ENCODE peak calls at places on chromosomes 1 and 21, in five cellular contexts. Q, E, T, I and V are unnamed samples.

GRCh38 chr1:15983275-15983674 is 7.4 kb upstream of the ZBTB17 start:
- DNase-seq in T (no peak), Q (no peak), I (no peak), E (no peak), V (no peak)

GRCh38 chr1:235035928-235036327 is 92.7 kb downstream of the TOMM20 start:
- DNase-seq in T (no peak), E (no peak), I (no peak), Q (no peak), V (no peak)

GRCh38 chr1:181251001-181251712 is 162.7 kb downstream of the IER5 start:
- DNase-seq in I (no peak), E (no peak), T (peak), Q (no peak), V (no peak)

GRCh38 chr1:221887091-221887746 is 145.3 kb upstream of the DUSP10 start:
- DNase-seq in E (peak), T (peak), Q (no peak), I (peak), V (no peak)

GRCh38 chr1:18021242-18021641 is 86.4 kb upstream of the IGSF21 start:
- DNase-seq in T (no peak), Q (no peak), E (no peak), I (no peak), V (no peak)

GRCh38 chr1:85888961-85889360 is 180.7 kb upstream of the ZNHIT6 start:
- DNase-seq in Q (no peak), I (no peak), E (no peak), T (no peak), V (no peak)

GRCh38 chr1:31013187-31013864 is 52.2 kb downstream of the PUM1 start:
- DNase-seq in I (no peak), E (no peak), T (no peak), Q (no peak), V (no peak)

GRCh38 chr1:226047495-226047894 is 15.0 kb upstream of the H3-3A start:
- DNase-seq in E (no peak), I (no peak), Q (no peak), T (no peak), V (no peak)

GRCh38 chr1:151715726-151716404 is 738 bp downstream of the CELF3 start:
- DNase-seq in E (peak), I (no peak), T (no peak), Q (no peak), V (no peak)

GRCh38 chr1:233614173-233614742 is 352 bp downstream of the KCNK1 start:
- DNase-seq in T (no peak), I (no peak), E (no peak), Q (peak), V (no peak)

DNA sequence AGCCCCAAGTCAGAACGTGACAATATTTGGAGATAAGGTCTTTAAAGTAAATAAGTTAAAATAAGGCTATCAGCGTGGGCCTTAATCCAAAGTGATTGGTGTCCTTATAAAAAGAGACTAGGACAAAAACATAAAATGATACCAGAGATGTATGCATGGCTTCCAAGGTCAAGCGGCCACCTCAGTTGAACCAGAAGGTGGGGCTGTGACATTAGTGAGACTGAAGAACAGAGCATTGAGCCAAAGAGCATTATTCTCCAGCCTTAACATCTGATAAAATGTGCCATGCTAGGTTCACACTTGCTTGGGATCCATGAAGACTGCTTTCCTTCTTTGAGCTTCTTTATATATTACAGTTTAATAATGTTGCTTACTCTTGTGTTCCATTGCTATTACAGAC is 554.6 kb downstream of the PLA2G4A start:
- DNase-seq in T (no peak), E (peak), Q (no peak), I (no peak), V (no peak)
- TF ChIP-seq CTCF in T (no peak), E (peak), Q (peak), I (peak), V (no peak)

GRCh38 chr21:44838951-44839350 is 21.1 kb upstream of the SUMO3 start:
- DNase-seq in Q (no peak), T (no peak), E (no peak), I (no peak), V (no peak)
- TF ChIP-seq CTCF in Q (no peak), T (no peak), E (no peak), I (no peak), V (no peak)

DNA sequence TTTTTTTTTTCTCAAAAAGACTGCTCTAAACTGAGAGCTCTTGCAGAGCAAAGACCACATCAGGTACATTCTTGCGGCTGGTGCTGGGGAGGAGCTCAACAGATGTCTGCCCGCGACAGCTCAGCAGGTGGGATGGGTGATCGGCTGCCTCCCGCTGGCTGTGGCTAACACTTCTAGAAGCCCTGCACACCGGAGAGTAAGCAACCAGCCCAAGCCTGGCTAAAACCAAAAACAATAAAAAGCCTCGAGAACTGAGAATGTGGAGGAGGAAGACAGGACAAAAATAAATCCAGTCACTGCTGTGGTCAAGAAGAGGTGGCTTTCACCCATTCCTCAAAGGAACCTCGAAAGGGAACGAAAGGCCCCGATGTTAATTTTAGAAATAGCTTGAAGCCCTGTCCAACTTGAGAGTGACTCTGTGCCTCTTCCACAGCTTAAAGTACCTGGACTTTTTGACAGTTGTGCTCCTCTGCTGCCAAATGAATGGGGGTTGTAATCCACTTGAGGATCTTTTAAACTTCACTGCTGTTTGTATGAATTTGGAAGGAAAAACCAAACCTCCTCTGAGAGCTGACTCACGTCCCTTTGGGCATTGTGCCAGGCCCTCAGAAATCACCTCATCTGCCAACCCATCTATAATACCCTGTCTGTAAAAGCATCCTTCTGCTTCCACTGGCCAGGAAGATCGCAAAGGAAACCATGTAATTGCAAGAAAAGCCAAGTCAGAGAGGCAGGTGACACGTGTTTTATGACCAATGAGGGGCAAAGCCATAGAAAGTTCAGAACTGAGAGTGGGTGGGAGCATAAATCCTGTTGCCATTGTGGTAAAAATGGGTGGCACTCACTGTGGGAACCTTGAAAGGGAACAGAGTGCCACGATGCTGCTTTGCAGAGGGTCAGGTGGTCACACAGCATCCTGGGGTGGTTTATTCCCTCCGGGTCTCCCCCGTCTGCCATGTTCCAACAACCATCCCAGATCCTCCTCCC is 78.5 kb downstream of the KCNN3 start:
- DNase-seq in E (no peak), T (no peak), Q (no peak), I (no peak), V (no peak)
- TF ChIP-seq CTCF in E (no peak), T (no peak), Q (no peak), I (no peak), V (no peak)

DNA sequence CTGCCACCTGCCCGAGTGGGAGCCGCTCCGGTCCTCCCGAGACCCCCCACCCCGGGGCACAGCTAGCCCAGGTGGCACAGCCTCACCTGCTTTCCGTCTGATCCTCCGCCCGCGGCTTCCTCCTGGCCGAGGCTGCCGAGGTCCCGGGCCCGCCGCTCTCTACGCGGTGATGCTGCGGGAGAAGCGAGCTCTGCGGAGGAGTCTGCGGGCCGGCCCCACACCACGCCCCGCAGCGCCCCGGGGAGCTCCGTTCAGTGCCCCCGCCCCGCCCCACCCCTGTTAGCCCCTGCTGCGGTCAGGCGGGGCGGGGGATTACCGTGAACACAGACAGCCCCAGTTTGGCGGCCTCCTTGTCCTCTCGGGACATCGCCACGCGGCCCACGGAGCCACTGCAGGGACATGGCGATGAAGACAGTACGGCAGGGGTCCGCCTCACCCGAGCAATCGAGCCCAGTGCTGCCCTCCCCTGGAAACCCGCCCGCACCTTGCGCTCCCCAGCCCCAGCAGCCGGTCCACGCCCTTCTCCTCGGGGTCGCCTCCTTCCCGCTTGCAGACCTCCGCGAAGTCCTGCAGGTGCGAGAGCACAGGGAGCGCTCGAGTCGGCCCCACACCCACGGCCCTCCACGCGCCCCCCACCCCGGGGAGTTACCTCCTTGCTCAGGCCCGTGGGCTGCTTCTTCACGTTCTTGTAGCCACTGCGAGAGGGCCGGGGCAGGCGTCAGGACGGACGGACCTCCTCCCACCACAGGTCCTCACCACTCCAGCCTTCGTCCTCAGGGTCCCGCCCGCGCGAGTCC is 933 bp downstream of the C1orf35 start:
- DNase-seq in E (peak), I (no peak), Q (peak), T (no peak), V (no peak)
- TF ChIP-seq CTCF in E (peak), I (peak), Q (peak), T (peak), V (peak)

GRCh38 chr1:1435094-1435903 is at the start of gene VWA1:
- DNase-seq in I (no peak), T (no peak), E (peak), Q (no peak), V (peak)
- TF ChIP-seq CTCF in I (no peak), T (no peak), E (no peak), Q (no peak), V (no peak)

GRCh38 chr1:93980320-93980744 is 71.1 kb upstream of the GCLM start:
- DNase-seq in T (no peak), E (peak), Q (no peak), I (no peak), V (no peak)
- TF ChIP-seq CTCF in T (peak), E (peak), Q (peak), I (peak), V (no peak)

GRCh38 chr1:209557216-209557615 is 26.3 kb upstream of the CAMK1G start:
- DNase-seq in E (no peak), T (no peak), I (no peak), Q (no peak), V (no peak)

GRCh38 chr1:209550519-209550918 is 33.0 kb upstream of the CAMK1G start:
- DNase-seq in I (no peak), T (no peak), E (no peak), Q (no peak), V (no peak)

GRCh38 chr1:209556159-209556690 is 27.3 kb upstream of the CAMK1G start:
- DNase-seq in T (no peak), E (no peak), Q (no peak), I (peak), V (no peak)

GRCh38 chr1:209552406-209553264 is 30.9 kb upstream of the CAMK1G start:
- DNase-seq in T (no peak), E (no peak), Q (no peak), I (no peak), V (no peak)

GRCh38 chr1:209554761-209555611 is 28.5 kb upstream of the CAMK1G start:
- DNase-seq in I (no peak), Q (no peak), E (no peak), T (no peak), V (no peak)
- TF ChIP-seq CTCF in I (peak), Q (no peak), E (peak), T (peak), V (no peak)